ENCODE peak calls at places on chromosome 2, in four cellular contexts. K, D, P and N are unnamed samples.

GRCh38 chr2:113974727-113975126 is 84.8 kb downstream of the ACTR3 start:
- DNase-seq in K (no peak), D (no peak), P (peak; percentile 90), N (no peak)

GRCh38 chr2:141381946-141382345 is 748.9 kb downstream of the LRP1B start:
- DNase-seq in K (no peak), D (no peak), P (no peak), N (no peak)

GRCh38 chr2:122804494-122804893 is 1049.0 kb downstream of the TSN start:
- DNase-seq in K (no peak), D (no peak), P (no peak), N (no peak)

GRCh38 chr2:178747767-178748166 is 59.5 kb downstream of the TTN start:
- DNase-seq in K (no peak), D (no peak), P (no peak), N (no peak)

GRCh38 chr2:7020468-7020867 is 103.3 kb downstream of the RNF144A start:
- DNase-seq in K (no peak), D (no peak), P (no peak), N (no peak)

GRCh38 chr2:186848873-186849578 is at the start of gene ZSWIM2:
- DNase-seq in K (no peak), D (peak; percentile 95), P (peak; percentile 19), N (peak; percentile 92)

GRCh38 chr2:162795312-162795711 is 43.3 kb downstream of the KCNH7 start:
- DNase-seq in K (no peak), D (no peak), P (peak; percentile 27), N (peak; percentile 11)

GRCh38 chr2:177906041-177906718 is 166.4 kb downstream of the PDE11A start:
- DNase-seq in K (peak; percentile 77), D (peak; percentile 95), P (peak; percentile 53), N (peak; percentile 88)

GRCh38 chr2:85394256-85394655 is 15.9 kb downstream of the CAPG start:
- DNase-seq in K (no peak), D (no peak), P (no peak), N (no peak)

GRCh38 chr2:188570365-188570764 is 278.7 kb downstream of the GULP1 start:
- DNase-seq in K (no peak), D (no peak), P (no peak), N (no peak)

GRCh38 chr2:102895386-102895785 is 133.6 kb downstream of the TMEM182 start:
- DNase-seq in K (no peak), D (no peak), P (no peak), N (peak; percentile 32)

DNA sequence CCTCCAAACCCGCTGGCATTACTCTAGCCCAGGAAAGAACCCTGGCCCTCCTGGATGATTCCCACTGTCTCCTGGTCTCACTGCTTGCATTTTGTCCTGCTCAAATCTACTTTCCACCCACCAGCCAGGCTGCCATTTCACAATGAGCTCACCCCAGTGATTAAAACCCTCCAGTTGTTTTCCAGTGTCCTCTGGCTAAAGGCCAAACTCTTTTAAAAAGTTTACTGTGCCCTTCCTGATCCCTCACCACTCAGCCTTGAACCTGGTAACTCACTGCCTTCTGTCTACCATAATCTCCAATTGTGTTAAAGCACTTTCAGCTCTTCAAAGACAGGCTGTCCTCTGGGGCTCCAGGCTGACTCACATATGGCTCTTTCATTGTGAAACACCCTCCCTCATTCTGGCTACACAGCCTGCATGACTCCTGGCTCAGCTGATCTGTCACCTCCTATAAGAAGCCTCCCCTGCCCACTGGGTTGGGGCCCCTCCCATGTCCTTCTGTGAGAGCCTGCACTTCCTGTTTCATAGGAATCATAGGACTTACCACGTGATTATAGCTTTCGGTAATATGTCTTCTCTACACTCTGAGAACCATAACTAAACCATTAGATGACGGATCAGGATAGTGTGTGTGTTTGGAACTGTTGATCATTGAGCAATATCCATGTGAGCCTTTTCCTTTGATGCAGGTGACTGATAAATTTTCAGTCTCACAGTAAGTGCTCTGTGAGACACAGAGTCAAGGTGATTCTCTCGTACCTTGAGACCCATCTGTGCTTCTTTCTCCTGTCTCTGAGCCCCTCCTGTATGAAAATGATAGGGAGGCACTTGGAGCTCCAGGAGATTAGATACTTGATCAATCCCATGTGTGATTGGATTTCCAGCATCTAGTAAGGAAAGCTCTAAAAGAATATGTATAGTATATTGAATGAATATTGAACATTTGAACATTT is 590.8 kb upstream of the ID2 start:
- DNase-seq in K (peak; percentile 17), D (no peak), P (peak; percentile 99), N (no peak)
- TF ChIP-seq JUN in K (no peak), D (no peak), P (peak; percentile 88), N (no peak)

DNA sequence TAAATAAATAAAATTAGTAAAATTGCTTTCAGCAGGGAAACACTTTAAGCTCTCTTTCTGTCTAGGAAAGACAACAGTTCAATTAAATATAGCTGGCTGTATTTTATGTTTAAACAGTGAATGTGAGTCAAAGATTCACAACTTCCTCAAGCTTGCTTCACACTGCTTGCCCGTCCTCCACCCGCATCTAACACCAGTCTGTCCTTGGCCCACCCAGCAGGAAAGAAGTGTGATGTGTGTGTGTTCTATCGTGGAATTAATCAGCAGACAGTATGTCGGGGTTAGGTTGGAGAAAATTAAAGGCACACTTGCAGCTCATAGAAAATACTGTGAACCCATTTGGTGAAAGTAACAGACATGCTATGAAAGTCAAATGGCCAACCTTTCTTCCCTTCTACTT is 182.1 kb downstream of the UXS1 start:
- DNase-seq in K (no peak), D (no peak), P (no peak), N (no peak)
- TF ChIP-seq SP1 in K (no peak), D (no peak), P (no peak), N (no peak)

GRCh38 chr2:168030862-168031624 is 216.4 kb downstream of the STK39 start:
- DNase-seq in K (no peak), D (no peak), P (no peak), N (no peak)
- TF ChIP-seq JUN in K (no peak), D (no peak), P (no peak), N (no peak)

DNA sequence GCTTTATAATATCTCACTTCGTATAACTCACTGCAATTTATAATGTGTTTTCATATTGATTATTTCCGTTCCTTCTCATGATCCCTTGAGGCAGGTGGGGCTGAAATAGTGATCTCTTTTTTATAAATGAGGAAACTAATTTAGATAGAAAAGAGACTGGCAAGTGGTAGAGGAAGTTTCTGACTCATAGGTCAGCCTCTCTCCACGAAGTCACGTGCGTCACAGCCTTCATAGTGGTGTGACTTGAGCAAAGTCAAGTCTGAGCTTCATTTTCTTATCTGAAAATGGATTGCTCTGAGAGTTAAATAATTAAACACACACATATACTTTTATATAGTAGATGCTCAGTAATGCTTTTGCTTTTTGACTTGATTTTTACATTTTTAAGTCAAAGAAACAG is 19.9 kb downstream of the ABCG5 start:
- DNase-seq in K (peak; percentile 31), D (no peak), P (no peak), N (no peak)
- TF ChIP-seq SP1 in K (no peak), D (no peak), P (no peak), N (no peak)

GRCh38 chr2:64859208-64860161 is 129.7 kb upstream of the SLC1A4 start:
- DNase-seq in K (peak; percentile 92), D (peak; percentile 68), P (no peak), N (peak; percentile 72)
- TF ChIP-seq JUN in K (no peak), D (no peak), P (no peak), N (no peak)

GRCh38 chr2:17606851-17607250 is 66.4 kb downstream of the VSNL1 start:
- DNase-seq in K (no peak), D (no peak), P (no peak), N (no peak)
- TF ChIP-seq SP1 in K (no peak), D (no peak), P (no peak), N (no peak)

GRCh38 chr2:37458133-37458532 is 113.7 kb downstream of the QPCT start:
- DNase-seq in K (no peak), D (no peak), P (no peak), N (no peak)

GRCh38 chr2:37459095-37459981 is 114.9 kb downstream of the QPCT start:
- DNase-seq in K (no peak), D (no peak), P (no peak), N (no peak)

GRCh38 chr2:37457401-37457901 is 113.0 kb downstream of the QPCT start:
- DNase-seq in K (no peak), D (no peak), P (no peak), N (no peak)

GRCh38 chr2:37454851-37455762 is 110.7 kb downstream of the QPCT start:
- DNase-seq in K (no peak), D (no peak), P (no peak), N (no peak)

GRCh38 chr2:37456479-37456878 is 112.0 kb downstream of the QPCT start:
- DNase-seq in K (no peak), D (no peak), P (no peak), N (no peak)
- TF ChIP-seq JUN in K (no peak), D (no peak), P (no peak), N (no peak)

GRCh38 chr2:144712277-144712944 is 192.5 kb upstream of the ZEB2 start:
- DNase-seq in K (no peak), D (no peak), P (no peak), N (no peak)
- TF ChIP-seq SP1 in K (no peak), D (no peak), P (no peak), N (no peak)

GRCh38 chr2:109526442-109526970 is 87.3 kb downstream of the SEPTIN10 start:
- DNase-seq in K (no peak), D (no peak), P (no peak), N (no peak)
- TF ChIP-seq JUN in K (no peak), D (no peak), P (no peak), N (no peak)

GRCh38 chr2:10035053-10035422 is 8.3 kb upstream of the KLF11 start:
- DNase-seq in K (no peak), D (no peak), P (no peak), N (no peak)

GRCh38 chr2:10032746-10033105 is 10.6 kb upstream of the KLF11 start:
- DNase-seq in K (no peak), D (no peak), P (no peak), N (no peak)

GRCh38 chr2:10034333-10035052 is 8.9 kb upstream of the KLF11 start:
- DNase-seq in K (peak; percentile 39), D (no peak), P (no peak), N (no peak)

GRCh38 chr2:10031886-10032745 is 11.2 kb upstream of the KLF11 start:
- DNase-seq in K (no peak), D (no peak), P (no peak), N (no peak)

GRCh38 chr2:10033251-10034006 is 9.9 kb upstream of the KLF11 start:
- DNase-seq in K (no peak), D (no peak), P (no peak), N (no peak)
- TF ChIP-seq SP1 in K (no peak), D (no peak), P (no peak), N (no peak)